ENCODE peak calls at places on chromosomes 16 and 17, in four cellular contexts. One of them, this sample, is unnamed.

GRCh38 chr17:82384730-82385429 is 13.3 kb downstream of the UTS2R start:
- DNase-seq in HCT116: no peak
- DNase-seq in A549: peak
- DNase-seq in SK-N-SH: peak
- DNase-seq in this sample: peak

GRCh38 chr17:59287452-59287851 is 44.0 kb upstream of the YPEL2 start:
- DNase-seq in A549: no peak
- DNase-seq in HCT116: peak
- DNase-seq in SK-N-SH: no peak
- DNase-seq in this sample: peak

GRCh38 chr16:89360760-89361435 is 129.5 kb downstream of the ANKRD11 start:
- DNase-seq in SK-N-SH: no peak
- DNase-seq in A549: no peak
- DNase-seq in HCT116: no peak
- DNase-seq in this sample: no peak

GRCh38 chr17:18257747-18258355 is 687 bp downstream of the FLII start:
- DNase-seq in HCT116: no peak
- DNase-seq in SK-N-SH: peak
- DNase-seq in A549: peak
- DNase-seq in this sample: peak

GRCh38 chr17:39753514-39754160 is 15.9 kb downstream of the GRB7 start:
- DNase-seq in A549: no peak
- DNase-seq in HCT116: no peak
- DNase-seq in SK-N-SH: peak
- DNase-seq in this sample: no peak

GRCh38 chr16:48829911-48830310 is 219.9 kb upstream of the N4BP1 start:
- DNase-seq in A549: no peak
- DNase-seq in SK-N-SH: no peak
- DNase-seq in HCT116: no peak
- DNase-seq in this sample: no peak

GRCh38 chr17:49574283-49574892 is 1.3 kb upstream of the NXPH3 start:
- DNase-seq in A549: no peak
- DNase-seq in HCT116: no peak
- DNase-seq in SK-N-SH: peak
- DNase-seq in this sample: no peak

GRCh38 chr17:50806141-50806643 is 29.2 kb upstream of the WFIKKN2 start:
- DNase-seq in HCT116: no peak
- DNase-seq in SK-N-SH: no peak
- DNase-seq in A549: peak
- DNase-seq in this sample: peak

GRCh38 chr16:67499159-67499558 is 15.8 kb upstream of the AGRP start:
- DNase-seq in A549: no peak
- DNase-seq in HCT116: no peak
- DNase-seq in SK-N-SH: no peak
- DNase-seq in this sample: peak

GRCh38 chr17:72604518-72604917 is 483.7 kb downstream of the SOX9 start:
- DNase-seq in SK-N-SH: no peak
- DNase-seq in A549: no peak
- DNase-seq in HCT116: no peak
- DNase-seq in this sample: no peak

GRCh38 chr16:66298006-66298405 is 68.5 kb upstream of the CDH5 start:
- DNase-seq in HCT116: no peak
- DNase-seq in SK-N-SH: no peak
- DNase-seq in A549: no peak
- DNase-seq in this sample: no peak

GRCh38 chr16:53756329-53756996 is 52.5 kb downstream of the FTO start:
- DNase-seq in SK-N-SH: no peak
- DNase-seq in HCT116: no peak
- DNase-seq in A549: no peak
- DNase-seq in this sample: peak

GRCh38 chr17:60231691-60232090 is 81.9 kb downstream of the CA4 start:
- DNase-seq in SK-N-SH: no peak
- DNase-seq in A549: no peak
- DNase-seq in HCT116: no peak
- DNase-seq in this sample: peak

GRCh38 chr17:81037026-81037782 is 2.3 kb downstream of the BAIAP2 start:
- DNase-seq in HCT116: no peak
- DNase-seq in A549: no peak
- DNase-seq in SK-N-SH: no peak
- DNase-seq in this sample: no peak

GRCh38 chr17:39838057-39838456 is 26.1 kb downstream of the IKZF3 start:
- DNase-seq in SK-N-SH: no peak
- DNase-seq in HCT116: no peak
- DNase-seq in A549: no peak
- DNase-seq in this sample: no peak

GRCh38 chr17:82548681-82549303 is 29.3 kb downstream of the FOXK2 start:
- DNase-seq in HCT116: no peak
- DNase-seq in A549: no peak
- DNase-seq in SK-N-SH: peak
- DNase-seq in this sample: no peak

GRCh38 chr17:57092779-57093178 is 7.7 kb downstream of the AKAP1 start:
- DNase-seq in HCT116: no peak
- DNase-seq in SK-N-SH: no peak
- DNase-seq in A549: no peak
- DNase-seq in this sample: no peak

GRCh38 chr16:84700518-84701277 is 898 bp downstream of the USP10 start:
- DNase-seq in HCT116: no peak
- DNase-seq in A549: peak
- DNase-seq in SK-N-SH: peak
- DNase-seq in this sample: peak

GRCh38 chr17:82520041-82520910 is 744 bp downstream of the FOXK2 start:
- DNase-seq in A549: no peak
- DNase-seq in HCT116: no peak
- DNase-seq in SK-N-SH: peak
- DNase-seq in this sample: no peak

GRCh38 chr17:77482375-77483127 is 341.8 kb downstream of the SEC14L1 start:
- DNase-seq in SK-N-SH: no peak
- DNase-seq in A549: no peak
- DNase-seq in HCT116: no peak
- DNase-seq in this sample: no peak

GRCh38 chr17:82365586-82366295 is 5.8 kb upstream of the UTS2R start:
- DNase-seq in HCT116: no peak
- DNase-seq in SK-N-SH: no peak
- DNase-seq in A549: no peak
- DNase-seq in this sample: no peak

GRCh38 chr16:78992001-78992400 is 608.5 kb downstream of the MAF start:
- DNase-seq in A549: no peak
- DNase-seq in HCT116: no peak
- DNase-seq in SK-N-SH: no peak
- DNase-seq in this sample: no peak

GRCh38 chr16:49931931-49932330 is 76.0 kb upstream of the ZNF423 start:
- DNase-seq in SK-N-SH: no peak
- DNase-seq in A549: no peak
- DNase-seq in HCT116: no peak
- DNase-seq in this sample: no peak

GRCh38 chr16:73730496-73731090 is 566.0 kb upstream of the PSMD7 start:
- DNase-seq in HCT116: no peak
- DNase-seq in A549: no peak
- DNase-seq in SK-N-SH: no peak
- DNase-seq in this sample: no peak

GRCh38 chr17:49985310-49985990 is 9.6 kb downstream of the DLX3 start:
- DNase-seq in HCT116: no peak
- DNase-seq in SK-N-SH: peak
- DNase-seq in A549: no peak
- DNase-seq in this sample: no peak

GRCh38 chr16:86082400-86083030 is 183.6 kb downstream of the IRF8 start:
- DNase-seq in HCT116: no peak
- DNase-seq in SK-N-SH: no peak
- DNase-seq in A549: no peak
- DNase-seq in this sample: no peak

GRCh38 chr16:86241681-86242080 is 268.6 kb upstream of the FOXF1 start:
- DNase-seq in A549: no peak
- DNase-seq in SK-N-SH: no peak
- DNase-seq in HCT116: no peak
- DNase-seq in this sample: no peak

GRCh38 chr17:81868674-81869220 is 2.4 kb downstream of the ARHGDIA start:
- DNase-seq in A549: peak
- DNase-seq in SK-N-SH: peak
- DNase-seq in HCT116: peak
- DNase-seq in this sample: peak

GRCh38 chr17:80526116-80526910 is 18.3 kb upstream of the RPTOR start:
- DNase-seq in SK-N-SH: peak
- DNase-seq in A549: no peak
- DNase-seq in HCT116: no peak
- DNase-seq in this sample: no peak

GRCh38 chr16:87028481-87029320 is 288.5 kb downstream of the C16orf95 start:
- DNase-seq in SK-N-SH: no peak
- DNase-seq in HCT116: no peak
- DNase-seq in A549: no peak
- DNase-seq in this sample: no peak

GRCh38 chr16:24729967-24730815 is 740 bp downstream of the TNRC6A start:
- DNase-seq in A549: peak
- DNase-seq in HCT116: no peak
- DNase-seq in SK-N-SH: peak
- DNase-seq in this sample: peak

GRCh38 chr16:27305342-27305741 is 8.4 kb upstream of the IL4R start:
- DNase-seq in SK-N-SH: no peak
- DNase-seq in HCT116: no peak
- DNase-seq in A549: no peak
- DNase-seq in this sample: no peak
- TF ChIP-seq RAD21 in SK-N-SH: no peak
- TF ChIP-seq RAD21 in HCT116: no peak
- TF ChIP-seq RAD21 in A549: no peak
- TF ChIP-seq RAD21 in this sample: no peak

GRCh38 chr17:66733759-66734158 is 101.2 kb upstream of the CACNG5 start:
- DNase-seq in HCT116: no peak
- DNase-seq in SK-N-SH: no peak
- DNase-seq in A549: no peak
- DNase-seq in this sample: no peak

GRCh38 chr17:66739553-66739952 is 95.4 kb upstream of the CACNG5 start:
- DNase-seq in HCT116: no peak
- DNase-seq in SK-N-SH: no peak
- DNase-seq in A549: no peak
- DNase-seq in this sample: no peak

GRCh38 chr17:66734544-66734943 is 100.4 kb upstream of the CACNG5 start:
- DNase-seq in HCT116: no peak
- DNase-seq in SK-N-SH: no peak
- DNase-seq in A549: no peak
- DNase-seq in this sample: no peak

GRCh38 chr17:66740226-66740625 is 94.7 kb upstream of the CACNG5 start:
- DNase-seq in A549: no peak
- DNase-seq in HCT116: no peak
- DNase-seq in SK-N-SH: no peak
- DNase-seq in this sample: no peak

GRCh38 chr17:66737524-66737923 is 97.4 kb upstream of the CACNG5 start:
- DNase-seq in SK-N-SH: no peak
- DNase-seq in HCT116: no peak
- DNase-seq in A549: no peak
- DNase-seq in this sample: peak
- TF ChIP-seq RAD21 in SK-N-SH: peak
- TF ChIP-seq RAD21 in HCT116: no peak
- TF ChIP-seq RAD21 in A549: no peak
- TF ChIP-seq RAD21 in this sample: no peak

GRCh38 chr17:58121925-58122324 is 26.3 kb upstream of the OR4D1 start:
- DNase-seq in A549: peak
- DNase-seq in HCT116: peak
- DNase-seq in SK-N-SH: peak
- DNase-seq in this sample: peak

GRCh38 chr17:58117382-58117781 is 30.8 kb upstream of the OR4D1 start:
- DNase-seq in HCT116: no peak
- DNase-seq in SK-N-SH: no peak
- DNase-seq in A549: no peak
- DNase-seq in this sample: no peak

GRCh38 chr17:58119491-58119890 is 28.7 kb upstream of the OR4D1 start:
- DNase-seq in A549: no peak
- DNase-seq in HCT116: no peak
- DNase-seq in SK-N-SH: no peak
- DNase-seq in this sample: no peak

GRCh38 chr17:58120195-58120822 is 27.9 kb upstream of the OR4D1 start:
- DNase-seq in A549: peak
- DNase-seq in HCT116: peak
- DNase-seq in SK-N-SH: no peak
- DNase-seq in this sample: peak
- TF ChIP-seq RAD21 in A549: no peak
- TF ChIP-seq RAD21 in HCT116: no peak
- TF ChIP-seq RAD21 in SK-N-SH: no peak
- TF ChIP-seq RAD21 in this sample: no peak

DNA sequence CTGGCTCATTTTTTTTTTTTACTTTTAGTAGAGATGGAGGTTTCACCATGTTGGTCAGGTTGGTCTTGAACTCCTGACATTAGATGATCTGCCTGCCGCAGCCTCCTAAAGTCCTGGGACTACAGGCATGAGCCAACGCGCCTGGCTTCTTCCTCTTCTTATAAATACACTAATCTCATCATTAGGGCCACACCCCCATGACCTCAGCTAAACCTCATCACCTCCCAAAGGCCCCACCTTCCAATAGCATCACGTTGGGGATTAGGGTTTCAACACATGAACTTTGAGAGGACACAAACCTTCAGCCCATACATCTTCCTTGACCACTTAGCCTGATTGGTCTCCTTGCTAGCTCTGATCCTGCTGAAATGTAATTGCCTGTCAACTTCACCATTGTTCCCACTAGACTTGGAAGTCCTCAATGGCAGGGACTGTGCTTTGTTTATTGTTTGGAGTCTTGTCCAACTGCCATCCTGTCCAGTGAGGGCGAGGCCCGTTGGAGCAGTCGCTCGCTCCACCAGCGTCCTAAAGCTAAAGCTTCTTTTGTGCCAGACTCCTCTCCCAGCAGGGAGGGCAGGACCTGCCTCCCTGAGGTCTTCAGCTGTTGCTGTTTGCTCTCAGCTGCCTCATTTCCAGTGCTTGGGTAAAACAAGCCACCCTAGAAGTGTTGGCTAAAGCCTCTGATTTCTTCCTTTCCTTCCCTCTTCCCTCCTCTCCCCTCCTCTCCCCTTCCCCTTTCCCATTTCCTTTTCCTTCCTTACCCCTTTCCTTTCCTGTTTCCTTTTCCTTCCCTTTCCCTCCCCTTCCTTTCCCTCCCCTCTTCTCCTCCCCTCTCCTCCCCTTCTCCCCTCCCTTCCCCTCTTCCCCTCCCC is 85.3 kb downstream of the HAPSTR1 start:
- DNase-seq in SK-N-SH: no peak
- DNase-seq in HCT116: no peak
- DNase-seq in A549: no peak
- DNase-seq in this sample: no peak
- TF ChIP-seq RAD21 in SK-N-SH: no peak
- TF ChIP-seq RAD21 in HCT116: no peak
- TF ChIP-seq RAD21 in A549: no peak
- TF ChIP-seq RAD21 in this sample: no peak

DNA sequence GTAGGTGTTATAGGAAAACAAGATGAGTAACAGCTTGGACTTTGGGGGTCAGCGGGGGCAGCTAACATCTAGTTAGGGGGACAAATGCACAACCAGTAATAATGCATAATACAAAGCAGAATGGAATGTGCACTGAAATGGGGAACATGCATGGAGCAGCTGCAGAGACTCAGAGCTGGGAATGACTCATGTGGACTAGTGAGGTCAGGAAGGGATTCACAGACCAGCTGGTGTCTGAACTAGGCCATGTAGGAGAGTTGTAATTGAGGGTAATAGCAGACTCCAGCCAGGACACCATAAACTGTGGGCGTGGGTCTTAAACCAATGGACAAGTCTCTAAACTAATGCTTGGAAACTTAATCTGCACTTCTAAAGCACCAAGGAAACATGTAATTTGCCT is 176.8 kb upstream of the ASIC2 start:
- DNase-seq in SK-N-SH: no peak
- DNase-seq in A549: peak
- DNase-seq in HCT116: no peak
- DNase-seq in this sample: peak
- TF ChIP-seq RAD21 in SK-N-SH: no peak
- TF ChIP-seq RAD21 in A549: no peak
- TF ChIP-seq RAD21 in HCT116: no peak
- TF ChIP-seq RAD21 in this sample: no peak

GRCh38 chr16:59865071-59865671 is 1131.1 kb upstream of the GOT2 start:
- DNase-seq in HCT116: no peak
- DNase-seq in SK-N-SH: no peak
- DNase-seq in A549: no peak
- DNase-seq in this sample: no peak
- TF ChIP-seq RAD21 in HCT116: no peak
- TF ChIP-seq RAD21 in SK-N-SH: no peak
- TF ChIP-seq RAD21 in A549: no peak
- TF ChIP-seq RAD21 in this sample: no peak

This sample was measured in IMR-90.